ENCODE peak calls at places on chromosomes 12 and 14, in four cellular contexts. One of them, this sample, is unnamed.

GRCh38 chr14:55136868-55137785 is 8.1 kb downstream of the LGALS3 start:
- DNase-seq in C1 segment of cervical spinal cord: peak
- DNase-seq in HS-5: no peak
- DNase-seq in activated naive CD8-positive, alpha-beta T cell treated with anti-CD3 and anti-CD28 coated beads, Interleukin-2, amount 50 U/mL, for 24 hours: no peak
- DNase-seq in this sample: peak

GRCh38 chr12:49195734-49196133 is 6.9 kb upstream of the TUBA1A start:
- DNase-seq in C1 segment of cervical spinal cord: no peak
- DNase-seq in HS-5: no peak
- DNase-seq in activated naive CD8-positive, alpha-beta T cell treated with anti-CD3 and anti-CD28 coated beads, Interleukin-2, amount 50 U/mL, for 24 hours: no peak
- DNase-seq in this sample: no peak

GRCh38 chr12:86158956-86159355 is 97.2 kb downstream of the MGAT4C start:
- DNase-seq in C1 segment of cervical spinal cord: no peak
- DNase-seq in HS-5: no peak
- DNase-seq in activated naive CD8-positive, alpha-beta T cell treated with anti-CD3 and anti-CD28 coated beads, Interleukin-2, amount 50 U/mL, for 24 hours: no peak
- DNase-seq in this sample: no peak

GRCh38 chr14:49545071-49545470 is 41.1 kb downstream of the RPS29 start:
- DNase-seq in C1 segment of cervical spinal cord: no peak
- DNase-seq in HS-5: no peak
- DNase-seq in activated naive CD8-positive, alpha-beta T cell treated with anti-CD3 and anti-CD28 coated beads, Interleukin-2, amount 50 U/mL, for 24 hours: no peak
- DNase-seq in this sample: no peak

GRCh38 chr12:106106129-106106566 is 32.6 kb downstream of the NUAK1 start:
- DNase-seq in C1 segment of cervical spinal cord: no peak
- DNase-seq in HS-5: no peak
- DNase-seq in activated naive CD8-positive, alpha-beta T cell treated with anti-CD3 and anti-CD28 coated beads, Interleukin-2, amount 50 U/mL, for 24 hours: no peak
- DNase-seq in this sample: no peak

GRCh38 chr14:55071870-55072640 is 20.6 kb downstream of the MAPK1IP1L start:
- DNase-seq in C1 segment of cervical spinal cord: peak
- DNase-seq in HS-5: peak
- DNase-seq in activated naive CD8-positive, alpha-beta T cell treated with anti-CD3 and anti-CD28 coated beads, Interleukin-2, amount 50 U/mL, for 24 hours: peak
- DNase-seq in this sample: peak

GRCh38 chr14:65042731-65043372 is 56.2 kb downstream of the FNTB start:
- DNase-seq in C1 segment of cervical spinal cord: no peak
- DNase-seq in HS-5: no peak
- DNase-seq in activated naive CD8-positive, alpha-beta T cell treated with anti-CD3 and anti-CD28 coated beads, Interleukin-2, amount 50 U/mL, for 24 hours: no peak
- DNase-seq in this sample: no peak

GRCh38 chr12:104378427-104378826 is 74.9 kb downstream of the EID3 start:
- DNase-seq in C1 segment of cervical spinal cord: no peak
- DNase-seq in HS-5: no peak
- DNase-seq in activated naive CD8-positive, alpha-beta T cell treated with anti-CD3 and anti-CD28 coated beads, Interleukin-2, amount 50 U/mL, for 24 hours: no peak
- DNase-seq in this sample: no peak

GRCh38 chr14:24895243-24895583 is 154.7 kb downstream of the STXBP6 start:
- DNase-seq in C1 segment of cervical spinal cord: no peak
- DNase-seq in HS-5: no peak
- DNase-seq in activated naive CD8-positive, alpha-beta T cell treated with anti-CD3 and anti-CD28 coated beads, Interleukin-2, amount 50 U/mL, for 24 hours: no peak
- DNase-seq in this sample: no peak

GRCh38 chr14:93709249-93709648 is 79.0 kb downstream of the PRIMA1 start:
- DNase-seq in C1 segment of cervical spinal cord: no peak
- DNase-seq in HS-5: peak
- DNase-seq in activated naive CD8-positive, alpha-beta T cell treated with anti-CD3 and anti-CD28 coated beads, Interleukin-2, amount 50 U/mL, for 24 hours: no peak
- DNase-seq in this sample: no peak

GRCh38 chr12:93984005-93984404 is 164.4 kb upstream of the PLXNC1 start:
- DNase-seq in C1 segment of cervical spinal cord: no peak
- DNase-seq in HS-5: no peak
- DNase-seq in activated naive CD8-positive, alpha-beta T cell treated with anti-CD3 and anti-CD28 coated beads, Interleukin-2, amount 50 U/mL, for 24 hours: no peak
- DNase-seq in this sample: no peak

GRCh38 chr14:85731198-85731597 is 201.3 kb downstream of the FLRT2 start:
- DNase-seq in C1 segment of cervical spinal cord: no peak
- DNase-seq in HS-5: peak
- DNase-seq in activated naive CD8-positive, alpha-beta T cell treated with anti-CD3 and anti-CD28 coated beads, Interleukin-2, amount 50 U/mL, for 24 hours: no peak
- DNase-seq in this sample: no peak

GRCh38 chr12:21456291-21456780 is 18.9 kb downstream of the PYROXD1 start:
- DNase-seq in C1 segment of cervical spinal cord: no peak
- DNase-seq in HS-5: no peak
- DNase-seq in activated naive CD8-positive, alpha-beta T cell treated with anti-CD3 and anti-CD28 coated beads, Interleukin-2, amount 50 U/mL, for 24 hours: peak
- DNase-seq in this sample: no peak

GRCh38 chr14:100606687-100607610 is 19.7 kb upstream of the BEGAIN start:
- DNase-seq in C1 segment of cervical spinal cord: no peak
- DNase-seq in HS-5: no peak
- DNase-seq in activated naive CD8-positive, alpha-beta T cell treated with anti-CD3 and anti-CD28 coated beads, Interleukin-2, amount 50 U/mL, for 24 hours: no peak
- DNase-seq in this sample: no peak

GRCh38 chr14:65243766-65244442 is 141.6 kb upstream of the MAX start:
- DNase-seq in C1 segment of cervical spinal cord: no peak
- DNase-seq in HS-5: no peak
- DNase-seq in activated naive CD8-positive, alpha-beta T cell treated with anti-CD3 and anti-CD28 coated beads, Interleukin-2, amount 50 U/mL, for 24 hours: peak
- DNase-seq in this sample: no peak

GRCh38 chr12:5383961-5384360 is 47.9 kb upstream of the NTF3 start:
- DNase-seq in C1 segment of cervical spinal cord: no peak
- DNase-seq in HS-5: no peak
- DNase-seq in activated naive CD8-positive, alpha-beta T cell treated with anti-CD3 and anti-CD28 coated beads, Interleukin-2, amount 50 U/mL, for 24 hours: no peak
- DNase-seq in this sample: no peak

GRCh38 chr12:11826607-11827006 is 177.1 kb downstream of the ETV6 start:
- DNase-seq in C1 segment of cervical spinal cord: no peak
- DNase-seq in HS-5: no peak
- DNase-seq in activated naive CD8-positive, alpha-beta T cell treated with anti-CD3 and anti-CD28 coated beads, Interleukin-2, amount 50 U/mL, for 24 hours: no peak
- DNase-seq in this sample: no peak

GRCh38 chr14:92923744-92924103 is 774 bp downstream of the CHGA start:
- DNase-seq in C1 segment of cervical spinal cord: no peak
- DNase-seq in HS-5: no peak
- DNase-seq in activated naive CD8-positive, alpha-beta T cell treated with anti-CD3 and anti-CD28 coated beads, Interleukin-2, amount 50 U/mL, for 24 hours: no peak
- DNase-seq in this sample: no peak

GRCh38 chr14:94113490-94113889 is 3.0 kb downstream of the IFI27 start:
- DNase-seq in C1 segment of cervical spinal cord: peak
- DNase-seq in HS-5: no peak
- DNase-seq in activated naive CD8-positive, alpha-beta T cell treated with anti-CD3 and anti-CD28 coated beads, Interleukin-2, amount 50 U/mL, for 24 hours: no peak
- DNase-seq in this sample: no peak

GRCh38 chr12:52005903-52006703 is 643 bp upstream of the TAMALIN start:
- DNase-seq in C1 segment of cervical spinal cord: peak
- DNase-seq in HS-5: no peak
- DNase-seq in activated naive CD8-positive, alpha-beta T cell treated with anti-CD3 and anti-CD28 coated beads, Interleukin-2, amount 50 U/mL, for 24 hours: peak
- DNase-seq in this sample: no peak

GRCh38 chr12:5034605-5035004 is 9.1 kb upstream of the KCNA5 start:
- DNase-seq in C1 segment of cervical spinal cord: no peak
- DNase-seq in HS-5: no peak
- DNase-seq in activated naive CD8-positive, alpha-beta T cell treated with anti-CD3 and anti-CD28 coated beads, Interleukin-2, amount 50 U/mL, for 24 hours: no peak
- DNase-seq in this sample: no peak

GRCh38 chr12:124248862-124249825 is 45.7 kb upstream of the RFLNA start:
- DNase-seq in C1 segment of cervical spinal cord: no peak
- DNase-seq in HS-5: no peak
- DNase-seq in activated naive CD8-positive, alpha-beta T cell treated with anti-CD3 and anti-CD28 coated beads, Interleukin-2, amount 50 U/mL, for 24 hours: no peak
- DNase-seq in this sample: no peak

GRCh38 chr14:33857650-33858049 is 93.2 kb downstream of the EGLN3 start:
- DNase-seq in C1 segment of cervical spinal cord: no peak
- DNase-seq in HS-5: no peak
- DNase-seq in activated naive CD8-positive, alpha-beta T cell treated with anti-CD3 and anti-CD28 coated beads, Interleukin-2, amount 50 U/mL, for 24 hours: no peak
- DNase-seq in this sample: no peak

GRCh38 chr14:26833777-26834176 is 235.9 kb upstream of the NOVA1 start:
- DNase-seq in C1 segment of cervical spinal cord: no peak
- DNase-seq in HS-5: no peak
- DNase-seq in activated naive CD8-positive, alpha-beta T cell treated with anti-CD3 and anti-CD28 coated beads, Interleukin-2, amount 50 U/mL, for 24 hours: no peak
- DNase-seq in this sample: no peak

GRCh38 chr14:54840336-54840735 is 62.3 kb downstream of the GCH1 start:
- DNase-seq in C1 segment of cervical spinal cord: no peak
- DNase-seq in HS-5: no peak
- DNase-seq in activated naive CD8-positive, alpha-beta T cell treated with anti-CD3 and anti-CD28 coated beads, Interleukin-2, amount 50 U/mL, for 24 hours: no peak
- DNase-seq in this sample: no peak

GRCh38 chr12:53676715-53677611 is 1.1 kb upstream of the ATP5MC2 start:
- DNase-seq in C1 segment of cervical spinal cord: peak
- DNase-seq in HS-5: no peak
- DNase-seq in activated naive CD8-positive, alpha-beta T cell treated with anti-CD3 and anti-CD28 coated beads, Interleukin-2, amount 50 U/mL, for 24 hours: peak
- DNase-seq in this sample: peak

GRCh38 chr14:73264080-73264895 is 27.0 kb downstream of the PAPLN start:
- DNase-seq in C1 segment of cervical spinal cord: no peak
- DNase-seq in HS-5: no peak
- DNase-seq in activated naive CD8-positive, alpha-beta T cell treated with anti-CD3 and anti-CD28 coated beads, Interleukin-2, amount 50 U/mL, for 24 hours: no peak
- DNase-seq in this sample: no peak

GRCh38 chr14:75527449-75528163 is 5.3 kb downstream of the BATF start:
- DNase-seq in C1 segment of cervical spinal cord: no peak
- DNase-seq in HS-5: no peak
- DNase-seq in activated naive CD8-positive, alpha-beta T cell treated with anti-CD3 and anti-CD28 coated beads, Interleukin-2, amount 50 U/mL, for 24 hours: no peak
- DNase-seq in this sample: no peak

GRCh38 chr12:125330645-125331341 is 265.6 kb downstream of the AACS start:
- DNase-seq in C1 segment of cervical spinal cord: peak
- DNase-seq in HS-5: no peak
- DNase-seq in activated naive CD8-positive, alpha-beta T cell treated with anti-CD3 and anti-CD28 coated beads, Interleukin-2, amount 50 U/mL, for 24 hours: peak
- DNase-seq in this sample: peak

GRCh38 chr14:36054353-36055051 is 122.0 kb downstream of the PTCSC3 start:
- DNase-seq in C1 segment of cervical spinal cord: no peak
- DNase-seq in HS-5: no peak
- DNase-seq in activated naive CD8-positive, alpha-beta T cell treated with anti-CD3 and anti-CD28 coated beads, Interleukin-2, amount 50 U/mL, for 24 hours: no peak
- DNase-seq in this sample: no peak

GRCh38 chr12:46160081-46160980 is 108.5 kb downstream of the SLC38A1 start:
- DNase-seq in C1 segment of cervical spinal cord: no peak
- DNase-seq in HS-5: no peak
- DNase-seq in activated naive CD8-positive, alpha-beta T cell treated with anti-CD3 and anti-CD28 coated beads, Interleukin-2, amount 50 U/mL, for 24 hours: no peak
- DNase-seq in this sample: no peak

GRCh38 chr14:60254176-60254575 is 5.2 kb downstream of the PPM1A start:
- DNase-seq in C1 segment of cervical spinal cord: no peak
- DNase-seq in HS-5: no peak
- DNase-seq in activated naive CD8-positive, alpha-beta T cell treated with anti-CD3 and anti-CD28 coated beads, Interleukin-2, amount 50 U/mL, for 24 hours: no peak
- DNase-seq in this sample: no peak

GRCh38 chr14:96746101-96746500 is 51.1 kb upstream of the VRK1 start:
- DNase-seq in C1 segment of cervical spinal cord: no peak
- DNase-seq in HS-5: no peak
- DNase-seq in activated naive CD8-positive, alpha-beta T cell treated with anti-CD3 and anti-CD28 coated beads, Interleukin-2, amount 50 U/mL, for 24 hours: no peak
- DNase-seq in this sample: no peak

GRCh38 chr12:69415471-69416275 is 54.5 kb upstream of the FRS2 start:
- DNase-seq in C1 segment of cervical spinal cord: no peak
- DNase-seq in HS-5: peak
- DNase-seq in activated naive CD8-positive, alpha-beta T cell treated with anti-CD3 and anti-CD28 coated beads, Interleukin-2, amount 50 U/mL, for 24 hours: no peak
- DNase-seq in this sample: peak

GRCh38 chr14:95545769-95546168 is 10.9 kb downstream of the GLRX5 start:
- DNase-seq in C1 segment of cervical spinal cord: no peak
- DNase-seq in HS-5: peak
- DNase-seq in activated naive CD8-positive, alpha-beta T cell treated with anti-CD3 and anti-CD28 coated beads, Interleukin-2, amount 50 U/mL, for 24 hours: no peak
- DNase-seq in this sample: no peak

GRCh38 chr14:100291305-100292075 is 14.8 kb downstream of the SLC25A29 start:
- DNase-seq in C1 segment of cervical spinal cord: no peak
- DNase-seq in HS-5: no peak
- DNase-seq in activated naive CD8-positive, alpha-beta T cell treated with anti-CD3 and anti-CD28 coated beads, Interleukin-2, amount 50 U/mL, for 24 hours: no peak
- DNase-seq in this sample: no peak

This sample was measured in amygdala.